ENCODE peak calls at places on chromosomes 7 and 10, in five cellular contexts. B, N, O, S and R are unnamed samples.

GRCh38 chr10:103660364-103661197 is 167.1 kb downstream of the NEURL1 start:
- DNase-seq in N (peak), O (no peak), B (no peak), S (peak), R (peak)

GRCh38 chr10:51658075-51658474 is 41.3 kb downstream of the CSTF2T start:
- DNase-seq in O (no peak), N (no peak), B (no peak), S (no peak), R (no peak)

GRCh38 chr10:84018826-84019225 is 120.5 kb upstream of the GHITM start:
- DNase-seq in N (no peak), O (no peak), S (no peak), B (no peak), R (no peak)

GRCh38 chr7:31948041-31948440 is 122.2 kb downstream of the PDE1C start:
- DNase-seq in O (no peak), S (no peak), B (no peak), N (no peak), R (no peak)

GRCh38 chr10:14326581-14326980 is 4.1 kb downstream of the FRMD4A start:
- DNase-seq in N (no peak), B (no peak), O (no peak), S (no peak), R (no peak)

GRCh38 chr10:63819753-63820347 is 298.6 kb downstream of the REEP3 start:
- DNase-seq in B (peak), S (peak), O (peak), N (no peak), R (no peak)

GRCh38 chr10:26361946-26362345 is 76.2 kb upstream of the APBB1IP start:
- DNase-seq in O (no peak), S (no peak), N (no peak), B (no peak), R (no peak)

GRCh38 chr7:28269700-28270361 is 89.2 kb upstream of the JAZF1 start:
- DNase-seq in S (no peak), B (no peak), N (no peak), O (no peak), R (no peak)

GRCh38 chr10:47301833-47302232 is 1.8 kb downstream of the GDF10 start:
- DNase-seq in N (no peak), O (no peak), S (no peak), B (no peak), R (no peak)

GRCh38 chr7:103240806-103241205 is 56.4 kb upstream of the PMPCB start:
- DNase-seq in S (no peak), B (no peak), O (no peak), N (no peak), R (no peak)

GRCh38 chr7:29080803-29081202 is 65.5 kb downstream of the CPVL start:
- DNase-seq in O (no peak), B (no peak), N (no peak), S (no peak), R (no peak)

GRCh38 chr7:140592957-140593356 is 47.7 kb downstream of the DENND2A start:
- DNase-seq in B (no peak), S (no peak), O (no peak), N (no peak), R (no peak)

GRCh38 chr7:137091396-137091795 is 222.9 kb downstream of the CHRM2 start:
- DNase-seq in B (no peak), O (no peak), N (no peak), S (no peak), R (no peak)

GRCh38 chr10:103834436-103835095 is 20.8 kb downstream of the SH3PXD2A start:
- DNase-seq in B (no peak), O (no peak), N (no peak), S (no peak), R (no peak)

GRCh38 chr7:158847451-158847866 is 8.9 kb upstream of the DYNC2I1 start:
- DNase-seq in N (no peak), B (no peak), O (no peak), S (no peak), R (no peak)

GRCh38 chr7:150580615-150580986 is 13.4 kb downstream of the GIMAP4 start:
- DNase-seq in N (no peak), S (no peak), O (no peak), B (no peak), R (no peak)